ENCODE peak calls at places on chromosomes 16 and 17, in five cellular contexts. T, O, B, F and S are unnamed samples.

GRCh38 chr17:29567362-29568330 is 809 bp upstream of the ABHD15 start:
- DNase-seq in T (peak; percentile 87), B (peak; percentile 85), O (peak; percentile 47), F (no peak), S (no peak)

GRCh38 chr17:52027081-52027480 is 131.4 kb downstream of the CA10 start:
- DNase-seq in O (no peak), B (no peak), T (no peak), F (no peak), S (no peak)

GRCh38 chr17:40032322-40033320 is 17.4 kb downstream of the CSF3 start:
- DNase-seq in O (no peak), B (no peak), T (no peak), F (no peak), S (no peak)

GRCh38 chr17:44940321-44940720 is 7.3 kb downstream of the KIF18B start:
- DNase-seq in F (no peak), O (peak; percentile 69), B (no peak), T (peak; percentile 11), S (no peak)

GRCh38 chr16:84867696-84868095 is 47.9 kb downstream of the CRISPLD2 start:
- DNase-seq in F (no peak), T (no peak), B (no peak), O (no peak), S (no peak)

GRCh38 chr17:62101090-62101489 is 36.0 kb upstream of the MED13 start:
- DNase-seq in O (no peak), T (no peak), B (no peak), F (no peak), S (no peak)

GRCh38 chr17:36611345-36612072 is 10.1 kb downstream of the MRM1 start:
- DNase-seq in T (no peak), B (peak; percentile 64), F (no peak), O (no peak), S (no peak)

GRCh38 chr17:36631022-36631421 is 29.6 kb downstream of the MRM1 start:
- DNase-seq in F (no peak), O (no peak), B (no peak), T (no peak), S (no peak)

GRCh38 chr17:39962642-39963220 is at the start of gene GSDMA:
- DNase-seq in O (no peak), T (no peak), B (no peak), F (no peak), S (no peak)

GRCh38 chr17:42484304-42484703 is 25.6 kb downstream of the ATP6V0A1 start:
- DNase-seq in F (peak; percentile 70), O (peak; percentile 99), T (no peak), B (no peak), S (no peak)

GRCh38 chr16:4090476-4090875 is 25.8 kb downstream of the ADCY9 start:
- DNase-seq in F (no peak), T (no peak), B (no peak), O (no peak), S (peak; percentile 27)

GRCh38 chr16:17305694-17306093 is 165.1 kb downstream of the XYLT1 start:
- DNase-seq in O (no peak), B (no peak), T (no peak), F (peak; percentile 48), S (no peak)

GRCh38 chr16:19972111-19972510 is 87.5 kb upstream of the GPRC5B start:
- DNase-seq in F (no peak), B (no peak), T (no peak), O (no peak), S (no peak)

GRCh38 chr17:1931759-1932579 is 93.2 kb downstream of the RTN4RL1 start:
- DNase-seq in B (no peak), F (no peak), O (peak; percentile 56), T (no peak), S (no peak)

GRCh38 chr16:88570691-88571092 is 489 bp downstream of the ZC3H18 start:
- DNase-seq in F (no peak), O (no peak), T (no peak), B (peak; percentile 36), S (peak; percentile 10)

GRCh38 chr17:4585203-4585939 is 1.0 kb downstream of the SMTNL2 start:
- DNase-seq in O (peak; percentile 36), F (no peak), T (no peak), B (no peak), S (no peak)

GRCh38 chr17:12041316-12041715 is 20.6 kb downstream of the MAP2K4 start:
- DNase-seq in O (no peak), F (no peak), B (no peak), T (no peak), S (no peak)

GRCh38 chr16:64590516-64590915 is 531.3 kb downstream of the CDH11 start:
- DNase-seq in B (no peak), O (no peak), T (no peak), F (no peak), S (no peak)

DNA sequence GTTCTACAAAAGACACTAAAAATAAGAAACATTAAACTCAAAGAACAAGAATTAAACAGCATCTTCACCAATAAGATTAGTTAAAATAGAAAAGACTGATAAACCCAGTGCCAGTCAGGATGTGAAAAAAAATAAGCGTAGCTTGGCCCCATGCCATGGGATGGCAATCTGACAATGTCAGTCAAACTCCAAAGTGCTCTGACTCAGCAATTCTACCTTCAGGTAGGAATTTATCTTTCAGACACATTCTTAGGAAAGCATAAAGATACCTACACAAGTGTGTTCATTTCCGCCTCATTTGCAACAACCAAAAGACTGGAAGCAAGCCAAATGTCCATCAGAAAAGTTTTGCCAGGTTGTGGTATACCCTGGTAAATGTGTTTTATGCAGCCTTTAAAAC is 9.1 kb upstream of the MPO start:
- DNase-seq in F (no peak), O (peak; percentile 20), T (no peak), B (peak; percentile 57), S (peak; percentile 70)
- TF ChIP-seq REST in F (no peak), O (no peak), T (no peak), B (no peak), S (no peak)

DNA sequence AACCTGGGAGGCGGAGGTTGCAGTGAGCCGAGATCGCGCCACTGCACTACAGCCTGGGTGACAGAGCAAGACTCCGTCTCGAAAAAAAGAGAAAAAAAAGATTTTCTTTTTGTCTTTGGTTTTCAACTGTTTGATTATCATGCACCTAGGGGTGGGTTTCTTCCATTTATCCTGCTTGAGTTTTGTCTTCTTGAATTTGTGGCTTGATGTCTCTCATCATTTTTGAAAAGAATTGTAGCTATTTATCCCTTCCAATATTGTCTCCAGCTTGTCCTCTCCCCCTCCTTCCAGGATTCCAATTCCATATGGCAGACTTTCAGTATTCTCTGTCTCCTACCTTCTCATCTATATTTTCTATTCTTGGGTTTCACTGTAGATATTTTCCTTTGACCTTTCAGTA is 7.8 kb downstream of the B9D1 start:
- DNase-seq in T (no peak), B (no peak), O (no peak), F (no peak), S (no peak)
- TF ChIP-seq GABPA in T (no peak), B (no peak), O (no peak), F (no peak), S (no peak)

GRCh38 chr17:19742495-19742894 is 5.6 kb downstream of the ALDH3A1 start:
- DNase-seq in B (no peak), T (no peak), F (no peak), O (no peak), S (no peak)

GRCh38 chr17:19741832-19742457 is 6.2 kb downstream of the ALDH3A1 start:
- DNase-seq in T (no peak), F (no peak), O (no peak), B (no peak), S (no peak)

GRCh38 chr17:19744922-19745757 is 3.0 kb downstream of the ALDH3A1 start:
- DNase-seq in O (no peak), F (no peak), T (peak; percentile 95), B (peak; percentile 32), S (peak; percentile 51)

GRCh38 chr17:19744492-19744891 is 3.6 kb downstream of the ALDH3A1 start:
- DNase-seq in B (no peak), T (no peak), O (no peak), F (no peak), S (no peak)

DNA sequence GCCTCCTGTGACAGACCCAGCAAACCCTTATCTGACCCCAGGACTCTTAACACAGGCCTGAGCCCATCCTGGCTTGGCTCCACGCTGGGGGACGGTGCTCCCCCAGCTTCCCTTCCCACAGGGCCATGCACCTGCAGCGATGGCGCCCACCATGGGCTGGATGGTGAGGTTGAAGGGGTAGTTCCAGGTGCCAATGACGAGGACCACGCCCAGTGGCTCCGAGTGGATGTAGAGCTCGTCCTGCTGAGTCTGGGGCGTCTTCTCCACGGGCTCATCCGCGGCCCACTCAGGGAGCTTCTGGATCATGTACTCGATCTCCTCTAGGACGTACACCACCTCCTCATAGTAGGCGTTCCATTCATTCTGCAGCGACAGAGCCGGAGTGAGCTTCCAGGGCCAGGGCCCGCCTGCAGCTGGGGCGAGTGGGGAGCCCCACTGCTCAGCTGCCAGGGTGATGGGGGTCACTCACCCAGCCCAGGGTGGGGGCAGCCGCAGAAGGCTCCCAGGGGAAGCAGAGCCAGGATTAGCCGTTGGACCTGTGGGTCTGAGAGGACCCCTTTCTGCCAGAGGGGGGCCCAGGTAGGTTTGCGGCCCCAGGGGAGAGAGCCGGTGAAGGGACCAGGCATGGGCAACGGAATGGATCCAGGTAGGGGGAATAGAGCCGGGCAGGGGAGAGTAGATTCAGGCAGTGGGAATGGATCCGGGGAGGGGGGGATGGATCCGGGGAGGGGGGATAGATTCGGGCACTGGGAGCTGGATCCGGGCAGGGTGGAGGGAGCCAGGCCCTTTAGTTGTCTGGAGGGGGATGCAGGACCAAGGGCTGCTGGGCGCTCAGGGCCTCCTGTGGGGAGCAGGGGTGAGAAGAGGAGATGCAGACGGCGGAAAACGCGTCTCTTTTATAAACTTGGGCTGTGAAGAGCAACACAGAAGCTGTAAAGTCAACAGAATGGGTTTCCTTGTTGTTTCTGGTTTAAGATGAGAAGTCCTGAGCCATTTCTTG is 4.7 kb downstream of the ALDH3A1 start:
- DNase-seq in O (no peak), T (no peak), F (no peak), B (no peak), S (no peak)
- TF ChIP-seq REST in O (no peak), T (no peak), F (no peak), B (no peak), S (no peak)

GRCh38 chr17:6641374-6641818 is 536 bp downstream of the TXNDC17 start:
- DNase-seq in T (no peak), F (no peak), O (no peak), B (no peak), S (peak; percentile 1)
- TF ChIP-seq GABPA in T (no peak), F (no peak), O (no peak), B (no peak), S (no peak)

DNA sequence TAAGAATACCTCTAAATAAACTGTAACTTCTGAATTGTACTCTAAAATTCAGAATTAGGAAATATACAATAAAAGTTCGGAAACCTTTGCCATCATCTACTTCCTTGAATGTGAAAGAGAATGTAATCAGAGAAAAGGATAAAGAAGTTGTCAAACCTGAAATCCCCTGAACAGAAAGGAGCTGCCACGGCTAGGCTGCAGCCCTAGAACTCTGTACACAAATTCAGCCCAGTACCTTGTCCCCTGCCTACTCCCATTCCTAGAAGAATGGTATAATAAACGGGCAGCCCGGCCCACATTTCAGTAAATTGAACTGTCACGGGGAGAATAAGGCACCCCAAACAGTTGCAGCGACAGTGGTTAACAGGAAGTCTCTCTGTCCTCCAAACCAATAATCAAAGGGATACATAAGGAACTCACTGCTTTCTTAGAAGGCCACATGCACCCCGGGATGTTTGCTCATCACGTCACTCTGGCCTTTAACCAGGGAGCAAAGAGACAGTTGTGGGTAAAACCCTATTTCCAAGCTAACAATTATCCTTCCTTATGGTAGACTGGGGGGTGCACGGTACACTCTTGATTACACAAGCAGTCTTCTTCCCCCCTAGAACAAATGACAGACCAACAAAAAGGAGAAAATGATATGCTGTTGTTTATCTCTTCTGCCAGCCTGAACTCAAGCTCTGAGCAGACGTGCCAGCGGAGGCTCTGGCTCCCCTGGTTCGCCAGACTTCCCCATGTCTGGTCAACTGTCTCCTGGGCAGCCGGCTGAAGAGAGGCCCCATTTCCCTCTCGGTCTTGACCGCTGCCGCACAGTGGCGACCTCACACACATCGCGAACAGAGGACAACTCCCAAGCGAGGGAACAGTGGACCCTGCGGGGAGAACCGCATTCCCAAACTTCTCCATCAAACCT is 24.5 kb upstream of the RFFL start:
- DNase-seq in O (peak; percentile 49), B (peak; percentile 44), T (peak; percentile 69), F (no peak), S (peak; percentile 51)
- TF ChIP-seq REST in O (no peak), B (no peak), T (no peak), F (no peak), S (no peak)

GRCh38 chr17:49001671-49002070 is 4.5 kb downstream of the IGF2BP1 start:
- DNase-seq in B (no peak), O (no peak), T (no peak), F (no peak), S (no peak)
- TF ChIP-seq GABPA in B (no peak), O (no peak), T (no peak), F (no peak), S (no peak)